ENCODE peak calls at places on chromosome 5, in seven cellular contexts. Q is SK-N-SH; Z is effector memory CD8-positive, alpha-beta T cell; X is Daoy; H is NCI-H1417; G is pancreas; K is uterus. O is an unnamed sample.

GRCh38 chr5:168575391-168576372 is 3.5 kb downstream of the PANK3 start:
- DNase-seq in Q (no peak), Z (no peak), X (no peak), H (no peak), G (no peak), K (no peak), O (no peak)

GRCh38 chr5:55603947-55604346 is 69.2 kb upstream of the PLPP1 start:
- DNase-seq in Q (no peak), Z (no peak), X (peak), H (no peak), G (no peak), K (no peak), O (no peak)

GRCh38 chr5:1435369-1435768 is 9.9 kb downstream of the SLC6A3 start:
- DNase-seq in Q (no peak), Z (no peak), X (no peak), H (no peak), G (no peak), K (no peak), O (no peak)

GRCh38 chr5:155471027-155471426 is 457.5 kb downstream of the KIF4B start:
- DNase-seq in Q (no peak), Z (no peak), X (no peak), H (no peak), G (no peak), K (no peak), O (no peak)

GRCh38 chr5:137344723-137345322 is 154.3 kb downstream of the SPOCK1 start:
- DNase-seq in Q (peak), Z (no peak), X (peak), H (peak), G (no peak), K (no peak), O (no peak)

GRCh38 chr5:137587952-137588351 is 88.8 kb upstream of the SPOCK1 start:
- DNase-seq in Q (no peak), Z (no peak), X (no peak), H (no peak), G (no peak), K (no peak), O (no peak)

GRCh38 chr5:53397845-53398244 is 82.6 kb upstream of the FST start:
- DNase-seq in Q (no peak), Z (no peak), X (peak), H (no peak), G (no peak), K (no peak), O (peak)

GRCh38 chr5:175663191-175664184 is 5.6 kb downstream of the HRH2 start:
- DNase-seq in Q (no peak), Z (no peak), X (peak), H (peak), G (no peak), K (no peak), O (no peak)

GRCh38 chr5:135307143-135307903 is 91.7 kb downstream of the MACROH2A1 start:
- DNase-seq in Q (no peak), Z (no peak), X (no peak), H (no peak), G (no peak), K (no peak), O (no peak)

GRCh38 chr5:98454407-98454806 is 319.1 kb upstream of the RGMB start:
- DNase-seq in Q (no peak), Z (no peak), X (no peak), H (no peak), G (no peak), K (no peak), O (no peak)

GRCh38 chr5:57383093-57383861 is 99.3 kb downstream of the ACTBL2 start:
- DNase-seq in Q (peak), Z (no peak), X (peak), H (no peak), G (no peak), K (no peak), O (no peak)

GRCh38 chr5:170375283-170375682 is 13.9 kb downstream of the KCNMB1 start:
- DNase-seq in Q (no peak), Z (no peak), X (no peak), H (no peak), G (no peak), K (no peak), O (no peak)

GRCh38 chr5:72268753-72269410 is 51.2 kb downstream of the MRPS27 start:
- DNase-seq in Q (peak), Z (peak), X (peak), H (peak), G (no peak), K (peak), O (no peak)

GRCh38 chr5:167699434-167699833 is 592.0 kb upstream of the WWC1 start:
- DNase-seq in Q (no peak), Z (no peak), X (peak), H (no peak), G (no peak), K (no peak), O (no peak)

GRCh38 chr5:119355636-119356383 is at the start of gene TNFAIP8:
- DNase-seq in Q (peak), Z (peak), X (peak), H (no peak), G (peak), K (peak), O (peak)

GRCh38 chr5:62590396-62590795 is 11.8 kb downstream of the LRRC70 start:
- DNase-seq in Q (no peak), Z (no peak), X (no peak), H (no peak), G (no peak), K (no peak), O (no peak)

GRCh38 chr5:87944553-87945320 is 323.9 kb downstream of the TMEM161B start:
- DNase-seq in Q (no peak), Z (no peak), X (no peak), H (no peak), G (no peak), K (peak), O (no peak)

GRCh38 chr5:6321078-6321477 is 57.3 kb downstream of the MED10 start:
- DNase-seq in Q (no peak), Z (no peak), X (no peak), H (no peak), G (no peak), K (no peak), O (no peak)

GRCh38 chr5:110063640-110064592 is 374.2 kb downstream of the MAN2A1 start:
- DNase-seq in Q (no peak), Z (no peak), X (no peak), H (no peak), G (no peak), K (no peak), O (no peak)

GRCh38 chr5:40447438-40447837 is 232.3 kb upstream of the PTGER4 start:
- DNase-seq in Q (no peak), Z (no peak), X (no peak), H (no peak), G (no peak), K (no peak), O (no peak)

GRCh38 chr5:763397-763796 is 21.1 kb downstream of the ZDHHC11B start:
- DNase-seq in Q (peak), Z (no peak), X (no peak), H (no peak), G (peak), K (no peak), O (no peak)

GRCh38 chr5:26205146-26205545 is 833.2 kb downstream of the CDH9 start:
- DNase-seq in Q (no peak), Z (no peak), X (no peak), H (no peak), G (no peak), K (no peak), O (no peak)

O was measured in mucosa of descending colon.